ENCODE peak calls at places on chromosomes 6 and 20, in ten cellular contexts. E, V, Z, K, B, L, R, U, S and I are unnamed samples.

GRCh38 chr6:111105578-111105977 is 18.3 kb downstream of the SLC16A10 start:
- DNase-seq in E (no peak), V (peak; percentile 27), Z (no peak), K (peak; percentile 31), B (peak; percentile 86), L (no peak), R (peak; percentile 90), U (no peak), S (no peak), I (no peak)

GRCh38 chr6:35757461-35758123 is 18.8 kb upstream of the CLPSL2 start:
- DNase-seq in E (no peak), V (no peak), Z (no peak), K (peak; percentile 28), B (peak; percentile 57), L (peak; percentile 80), R (no peak), U (no peak), S (no peak), I (no peak)

GRCh38 chr6:158222066-158222465 is 53.9 kb downstream of the GTF2H5 start:
- DNase-seq in E (no peak), V (no peak), Z (no peak), K (no peak), B (no peak), L (no peak), R (no peak), U (no peak), S (no peak), I (no peak)

GRCh38 chr20:47035191-47035590 is 140.5 kb downstream of the EYA2 start:
- DNase-seq in E (no peak), V (no peak), Z (no peak), K (no peak), B (no peak), L (no peak), R (no peak), U (no peak), S (no peak), I (no peak)

GRCh38 chr6:13030421-13030820 is 297.9 kb downstream of the TBC1D7 start:
- DNase-seq in E (no peak), V (no peak), Z (no peak), K (no peak), B (no peak), L (no peak), R (no peak), U (no peak), S (no peak), I (no peak)

GRCh38 chr6:53896237-53896636 is 101.4 kb downstream of the LRRC1 start:
- DNase-seq in E (no peak), V (no peak), Z (no peak), K (peak; percentile 18), B (no peak), L (no peak), R (no peak), U (no peak), S (no peak), I (no peak)

GRCh38 chr6:106739387-106739786 is 110.0 kb downstream of the QRSL1 start:
- DNase-seq in E (no peak), V (no peak), Z (no peak), K (no peak), B (peak; percentile 99), L (no peak), R (peak; percentile 49), U (no peak), S (peak; percentile 14), I (peak; percentile 9)

GRCh38 chr20:10671850-10672578 is 1.8 kb downstream of the JAG1 start:
- DNase-seq in E (no peak), V (peak; percentile 28), Z (no peak), K (peak; percentile 46), B (peak; percentile 85), L (peak; percentile 50), R (peak; percentile 85), U (no peak), S (no peak), I (no peak)

GRCh38 chr6:131586544-131586943 is 13.5 kb downstream of the ARG1 start:
- DNase-seq in E (no peak), V (no peak), Z (no peak), K (no peak), B (no peak), L (no peak), R (no peak), U (no peak), S (peak; percentile 1), I (no peak)

GRCh38 chr20:14955396-14955795 is 618.0 kb upstream of the FLRT3 start:
- DNase-seq in E (no peak), V (no peak), Z (no peak), K (no peak), B (no peak), L (no peak), R (no peak), U (no peak), S (no peak), I (no peak)

GRCh38 chr6:43283905-43284304 is 14.2 kb upstream of the SLC22A7 start:
- DNase-seq in E (no peak), V (no peak), Z (no peak), K (no peak), B (peak; percentile 26), L (no peak), R (no peak), U (no peak), S (no peak), I (no peak)

GRCh38 chr6:136435096-136435495 is 115.1 kb downstream of the MAP7 start:
- DNase-seq in E (no peak), V (no peak), Z (no peak), K (no peak), B (no peak), L (no peak), R (no peak), U (no peak), S (no peak), I (no peak)

GRCh38 chr20:1857403-1857941 is 37.7 kb upstream of the SIRPA start:
- DNase-seq in E (no peak), V (no peak), Z (no peak), K (no peak), B (no peak), L (no peak), R (no peak), U (no peak), S (no peak), I (no peak)

GRCh38 chr6:52176550-52176949 is 9.6 kb upstream of the IL17A start:
- DNase-seq in E (no peak), V (no peak), Z (peak; percentile 29), K (no peak), B (no peak), L (no peak), R (no peak), U (no peak), S (no peak), I (no peak)

GRCh38 chr6:125714431-125715090 is 34.9 kb upstream of the HEY2 start:
- DNase-seq in E (no peak), V (no peak), Z (no peak), K (no peak), B (no peak), L (no peak), R (no peak), U (no peak), S (no peak), I (no peak)

GRCh38 chr6:36277946-36278465 is 8.1 kb downstream of the PNPLA1 start:
- DNase-seq in E (no peak), V (no peak), Z (no peak), K (no peak), B (no peak), L (no peak), R (no peak), U (no peak), S (no peak), I (no peak)

GRCh38 chr20:12112089-12112474 is 194.4 kb downstream of the BTBD3 start:
- DNase-seq in E (no peak), V (no peak), Z (no peak), K (no peak), B (peak; percentile 69), L (no peak), R (no peak), U (no peak), S (no peak), I (no peak)

GRCh38 chr6:45378324-45378926 is 691 bp upstream of the SUPT3H start:
- DNase-seq in E (no peak), V (peak; percentile 51), Z (no peak), K (no peak), B (no peak), L (peak; percentile 77), R (peak; percentile 67), U (no peak), S (peak; percentile 21), I (no peak)

GRCh38 chr20:38650010-38650409 is 48.4 kb downstream of the ARHGAP40 start:
- DNase-seq in E (no peak), V (no peak), Z (peak; percentile 52), K (no peak), B (no peak), L (no peak), R (no peak), U (no peak), S (no peak), I (no peak)

GRCh38 chr6:38052035-38052434 is 232.5 kb downstream of the ZFAND3 start:
- DNase-seq in E (no peak), V (no peak), Z (no peak), K (no peak), B (no peak), L (no peak), R (no peak), U (no peak), S (no peak), I (no peak)

GRCh38 chr6:30042914-30043313 is 18.2 kb upstream of the POLR1H start:
- DNase-seq in E (no peak), V (no peak), Z (no peak), K (no peak), B (no peak), L (no peak), R (no peak), U (no peak), S (no peak), I (no peak)

GRCh38 chr6:19569563-19569962 is 267.6 kb upstream of the ID4 start:
- DNase-seq in E (no peak), V (no peak), Z (peak; percentile 47), K (no peak), B (no peak), L (no peak), R (no peak), U (no peak), S (no peak), I (no peak)

GRCh38 chr6:133259561-133259960 is 18.4 kb downstream of the EYA4 start:
- DNase-seq in E (no peak), V (no peak), Z (no peak), K (no peak), B (no peak), L (no peak), R (no peak), U (no peak), S (no peak), I (no peak)

GRCh38 chr20:22962567-22963439 is 72.3 kb upstream of the SSTR4 start:
- DNase-seq in E (no peak), V (no peak), Z (no peak), K (no peak), B (peak; percentile 24), L (no peak), R (no peak), U (no peak), S (no peak), I (no peak)

GRCh38 chr6:29005183-29005885 is at the start of gene ZNF311:
- DNase-seq in E (no peak), V (peak; percentile 38), Z (no peak), K (peak; percentile 43), B (peak; percentile 79), L (peak; percentile 34), R (peak; percentile 67), U (no peak), S (no peak), I (no peak)

GRCh38 chr20:8339313-8339712 is 207.2 kb downstream of the PLCB1 start:
- DNase-seq in E (no peak), V (no peak), Z (no peak), K (no peak), B (no peak), L (no peak), R (no peak), U (no peak), S (no peak), I (no peak)

GRCh38 chr20:37890643-37891042 is 12.3 kb upstream of the VSTM2L start:
- DNase-seq in E (no peak), V (no peak), Z (no peak), K (no peak), B (no peak), L (no peak), R (no peak), U (no peak), S (no peak), I (no peak)

GRCh38 chr20:58888521-58889333 is 36.2 kb downstream of the GNAS start:
- DNase-seq in E (peak; percentile 88), V (peak; percentile 80), Z (peak; percentile 65), K (peak; percentile 72), B (peak; percentile 73), L (peak; percentile 96), R (peak; percentile 89), U (peak; percentile 43), S (peak; percentile 31), I (peak; percentile 77)